ENCODE peak calls at places on chromosome 1, in six cellular contexts. One of them, this sample, is unnamed.

GRCh38 chr1:112444269-112444668 is 48.3 kb downstream of the CTTNBP2NL start:
- DNase-seq in T follicular helper cell: no peak
- DNase-seq in effector CD8-positive, alpha-beta T cell: no peak
- DNase-seq in fibroblast of pulmonary artery: peak; percentile 34
- DNase-seq in iris pigment epithelial cell: peak; percentile 79
- DNase-seq in breast epithelium: no peak
- DNase-seq in this sample: no peak

GRCh38 chr1:20123696-20124450 is 4.5 kb upstream of the PLA2G2D start:
- DNase-seq in T follicular helper cell: no peak
- DNase-seq in effector CD8-positive, alpha-beta T cell: no peak
- DNase-seq in fibroblast of pulmonary artery: peak; percentile 25
- DNase-seq in iris pigment epithelial cell: no peak
- DNase-seq in breast epithelium: no peak
- DNase-seq in this sample: no peak

GRCh38 chr1:183231545-183231944 is 45.5 kb downstream of the LAMC2 start:
- DNase-seq in T follicular helper cell: no peak
- DNase-seq in effector CD8-positive, alpha-beta T cell: no peak
- DNase-seq in fibroblast of pulmonary artery: no peak
- DNase-seq in iris pigment epithelial cell: no peak
- DNase-seq in breast epithelium: no peak
- DNase-seq in this sample: no peak

GRCh38 chr1:234782057-234782800 is 172.3 kb upstream of the IRF2BP2 start:
- DNase-seq in T follicular helper cell: no peak
- DNase-seq in effector CD8-positive, alpha-beta T cell: no peak
- DNase-seq in fibroblast of pulmonary artery: no peak
- DNase-seq in iris pigment epithelial cell: no peak
- DNase-seq in breast epithelium: no peak
- DNase-seq in this sample: no peak

GRCh38 chr1:145747398-145748247 is 28.3 kb downstream of the CD160 start:
- DNase-seq in T follicular helper cell: no peak
- DNase-seq in effector CD8-positive, alpha-beta T cell: no peak
- DNase-seq in fibroblast of pulmonary artery: no peak
- DNase-seq in iris pigment epithelial cell: no peak
- DNase-seq in breast epithelium: no peak
- DNase-seq in this sample: no peak

GRCh38 chr1:161486806-161487482 is 18.3 kb upstream of the FCGR2A start:
- DNase-seq in T follicular helper cell: no peak
- DNase-seq in effector CD8-positive, alpha-beta T cell: no peak
- DNase-seq in fibroblast of pulmonary artery: peak; percentile 83
- DNase-seq in iris pigment epithelial cell: peak; percentile 74
- DNase-seq in breast epithelium: no peak
- DNase-seq in this sample: peak; percentile 68

GRCh38 chr1:36083635-36084501 is at the start of gene TEKT2:
- DNase-seq in T follicular helper cell: no peak
- DNase-seq in effector CD8-positive, alpha-beta T cell: no peak
- DNase-seq in fibroblast of pulmonary artery: peak; percentile 33
- DNase-seq in iris pigment epithelial cell: no peak
- DNase-seq in breast epithelium: no peak
- DNase-seq in this sample: peak; percentile 92

GRCh38 chr1:244815600-244816099 is 19.8 kb upstream of the COX20 start:
- DNase-seq in T follicular helper cell: no peak
- DNase-seq in effector CD8-positive, alpha-beta T cell: no peak
- DNase-seq in fibroblast of pulmonary artery: no peak
- DNase-seq in iris pigment epithelial cell: no peak
- DNase-seq in breast epithelium: no peak
- DNase-seq in this sample: peak; percentile 85

GRCh38 chr1:193658711-193659110 is 472.3 kb upstream of the B3GALT2 start:
- DNase-seq in T follicular helper cell: no peak
- DNase-seq in effector CD8-positive, alpha-beta T cell: no peak
- DNase-seq in fibroblast of pulmonary artery: no peak
- DNase-seq in iris pigment epithelial cell: no peak
- DNase-seq in breast epithelium: no peak
- DNase-seq in this sample: no peak

This sample was measured in endodermal cell.